ENCODE peak calls at places on chromosomes 1 and 21, in five cellular contexts. J is esophagus squamous epithelium, R is body of pancreas, Y is tibial nerve, H is adrenal gland. N is an unnamed sample.

GRCh38 chr1:30172757-30173156 is 550.6 kb downstream of the MATN1 start:
- DNase-seq in J (no peak), R (no peak), Y (no peak), H (no peak), N (no peak)

GRCh38 chr1:230863449-230863848 is 4.9 kb downstream of the C1orf198 start:
- DNase-seq in J (no peak), R (peak), Y (no peak), H (no peak), N (peak)

GRCh38 chr1:237411621-237412020 is 369.6 kb downstream of the RYR2 start:
- DNase-seq in J (no peak), R (no peak), Y (no peak), H (no peak), N (no peak)

GRCh38 chr1:193656841-193657240 is 470.4 kb upstream of the B3GALT2 start:
- DNase-seq in J (no peak), R (no peak), Y (no peak), H (no peak), N (no peak)

GRCh38 chr1:209862598-209863498 is 35.1 kb downstream of the UTP25 start:
- DNase-seq in J (no peak), R (no peak), Y (no peak), H (no peak), N (no peak)

GRCh38 chr1:50257029-50257428 is 148.3 kb downstream of the ELAVL4 start:
- DNase-seq in J (no peak), R (no peak), Y (no peak), H (no peak), N (no peak)

GRCh38 chr1:243447342-243447741 is 191.5 kb downstream of the SDCCAG8 start:
- DNase-seq in J (no peak), R (no peak), Y (no peak), H (peak), N (peak)

GRCh38 chr1:35883681-35884155 is 709 bp downstream of the AGO1 start:
- DNase-seq in J (no peak), R (peak), Y (no peak), H (peak), N (peak)

GRCh38 chr1:20192871-20193411 is 6.6 kb upstream of the PLA2G2C start:
- DNase-seq in J (no peak), R (no peak), Y (no peak), H (no peak), N (no peak)

GRCh38 chr1:178665579-178665978 is 59.5 kb upstream of the RALGPS2 start:
- DNase-seq in J (no peak), R (no peak), Y (no peak), H (no peak), N (no peak)

GRCh38 chr1:45522324-45523104 is 830 bp upstream of the PRDX1 start:
- DNase-seq in J (no peak), R (no peak), Y (no peak), H (no peak), N (no peak)

GRCh38 chr21:37751268-37751975 is 164.8 kb downstream of the KCNJ6 start:
- DNase-seq in J (no peak), R (no peak), Y (no peak), H (no peak), N (no peak)

GRCh38 chr1:14499312-14500040 is 99.0 kb upstream of the KAZN start:
- DNase-seq in J (no peak), R (no peak), Y (no peak), H (no peak), N (no peak)

GRCh38 chr1:55696181-55696580 is 481.0 kb upstream of the USP24 start:
- DNase-seq in J (no peak), R (no peak), Y (no peak), H (no peak), N (peak)

GRCh38 chr1:94855307-94855700 is 35.1 kb downstream of the SLC44A3 start:
- DNase-seq in J (no peak), R (no peak), Y (no peak), H (no peak), N (no peak)

GRCh38 chr1:175045097-175045496 is 21.9 kb upstream of the MRPS14 start:
- DNase-seq in J (no peak), R (no peak), Y (no peak), H (no peak), N (no peak)

GRCh38 chr21:33924079-33924765 is 8.6 kb upstream of the ATP5PO start:
- DNase-seq in J (peak), R (peak), Y (peak), H (peak), N (peak)

GRCh38 chr21:34974162-34974981 is 74.7 kb downstream of the RUNX1 start:
- DNase-seq in J (no peak), R (no peak), Y (no peak), H (no peak), N (no peak)

GRCh38 chr1:151158751-151159251 is 2.4 kb downstream of the TNFAIP8L2 start:
- DNase-seq in J (no peak), R (no peak), Y (no peak), H (no peak), N (no peak)

GRCh38 chr1:151158311-151158710 is 1.9 kb downstream of the TNFAIP8L2 start:
- DNase-seq in J (no peak), R (no peak), Y (no peak), H (no peak), N (no peak)

GRCh38 chr1:151159373-151159772 is 2.9 kb downstream of the TNFAIP8L2 start:
- DNase-seq in J (no peak), R (no peak), Y (no peak), H (no peak), N (no peak)

GRCh38 chr1:151156515-151156819 is at the start of gene TNFAIP8L2:
- DNase-seq in J (no peak), R (no peak), Y (no peak), H (peak), N (peak)

GRCh38 chr1:151157067-151157531 is 650 bp downstream of the TNFAIP8L2 start:
- DNase-seq in J (no peak), R (no peak), Y (no peak), H (no peak), N (no peak)
- TF ChIP-seq POLR2A in J (no peak), R (no peak), Y (no peak), H (no peak), N (no peak)

DNA sequence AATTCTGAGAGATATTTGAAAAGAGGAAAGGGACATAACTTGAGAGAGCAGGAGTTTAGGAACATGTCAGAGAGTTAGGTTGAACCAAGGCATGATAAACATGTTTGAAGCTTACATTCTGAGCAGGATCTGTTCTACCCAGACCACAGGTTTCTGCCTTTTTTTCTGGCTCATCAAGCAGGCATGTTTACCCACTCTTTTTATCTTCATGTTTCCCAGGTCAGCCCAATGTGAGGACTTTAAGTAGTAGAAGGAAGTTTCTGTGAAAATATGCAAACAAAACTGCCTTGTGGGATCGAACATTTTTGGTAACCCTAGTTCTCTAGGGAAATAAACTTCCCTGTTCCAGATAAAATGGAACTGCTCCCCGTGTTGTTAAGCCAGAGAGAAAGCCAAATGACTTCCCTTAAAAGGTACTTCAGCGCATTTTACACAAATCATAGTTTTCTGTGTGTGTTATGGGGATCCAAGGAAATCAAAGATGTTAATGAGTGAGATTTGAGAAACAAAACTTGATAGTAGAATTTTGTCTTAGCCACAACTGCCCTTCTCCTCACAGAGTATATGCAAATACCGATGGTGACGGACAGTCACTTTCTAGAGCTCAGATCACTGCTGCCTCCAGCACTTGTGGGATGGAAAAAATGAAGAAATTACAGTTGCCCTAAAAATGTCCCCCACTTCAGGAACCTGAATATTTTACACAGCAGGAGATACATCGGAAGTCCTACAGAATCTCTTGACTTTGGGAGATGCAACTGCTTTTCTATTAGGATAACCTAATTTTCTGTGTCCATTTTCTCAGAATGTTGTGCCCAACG is 785 bp upstream of the HIPK1 start:
- DNase-seq in J (no peak), R (no peak), Y (no peak), H (no peak), N (no peak)
- H3K4me3 ChIP-seq in J (peak), R (peak), Y (peak), H (peak), N (peak)

DNA sequence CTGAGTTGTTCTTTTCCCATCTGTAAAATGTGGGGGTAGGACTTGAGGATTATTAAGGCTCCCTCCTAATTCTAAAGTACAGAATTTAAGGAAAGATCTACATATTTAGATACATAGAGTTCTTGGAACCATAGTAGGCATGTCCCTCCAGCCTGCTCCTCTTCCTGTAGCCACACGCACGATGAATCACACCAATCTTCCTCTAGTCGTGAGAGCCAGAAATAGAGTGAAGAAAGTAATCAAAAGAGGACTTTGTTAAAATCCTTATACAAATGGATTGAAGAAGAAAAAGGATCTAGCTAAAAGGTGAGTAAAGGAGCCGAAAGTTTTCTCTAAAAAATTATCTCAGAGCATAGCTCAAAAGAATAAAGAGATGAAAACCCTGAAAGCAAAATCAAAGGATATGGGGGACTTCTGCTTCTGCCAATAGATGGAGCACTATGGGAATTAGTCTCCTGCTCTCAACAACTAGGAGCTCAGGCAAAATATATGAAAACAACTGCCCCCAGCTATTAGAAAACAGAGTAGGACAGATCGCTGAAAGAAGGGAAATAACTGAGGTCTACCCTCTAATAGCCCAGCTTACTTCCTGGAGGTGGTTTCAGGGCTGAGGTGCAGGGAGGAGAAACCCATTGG is 8.5 kb downstream of the C1orf141 start:
- DNase-seq in J (no peak), R (no peak), Y (no peak), H (no peak), N (no peak)
- TF ChIP-seq CTCF in J (no peak), R (no peak), Y (no peak), H (no peak), N (no peak)

GRCh38 chr1:64965239-64966157 is 851 bp downstream of the JAK1 start:
- DNase-seq in J (peak), R (peak), Y (peak), H (peak), N (peak)
- TF ChIP-seq POLR2A in J (no peak), R (no peak), Y (no peak), H (no peak), N (no peak)

GRCh38 chr1:37595440-37596181 is at the start of gene GNL2:
- DNase-seq in J (peak), R (peak), Y (peak), H (peak), N (peak)

GRCh38 chr1:37588939-37589338 is 6.8 kb downstream of the GNL2 start:
- DNase-seq in J (no peak), R (no peak), Y (no peak), H (no peak), N (peak)

GRCh38 chr1:37596182-37596667 is 488 bp upstream of the GNL2 start:
- DNase-seq in J (no peak), R (no peak), Y (no peak), H (no peak), N (no peak)

GRCh38 chr1:37593726-37594125 is 2.0 kb downstream of the GNL2 start:
- DNase-seq in J (no peak), R (no peak), Y (no peak), H (no peak), N (peak)
- H3K4me3 ChIP-seq in J (no peak), R (no peak), Y (no peak), H (no peak), N (no peak)

DNA sequence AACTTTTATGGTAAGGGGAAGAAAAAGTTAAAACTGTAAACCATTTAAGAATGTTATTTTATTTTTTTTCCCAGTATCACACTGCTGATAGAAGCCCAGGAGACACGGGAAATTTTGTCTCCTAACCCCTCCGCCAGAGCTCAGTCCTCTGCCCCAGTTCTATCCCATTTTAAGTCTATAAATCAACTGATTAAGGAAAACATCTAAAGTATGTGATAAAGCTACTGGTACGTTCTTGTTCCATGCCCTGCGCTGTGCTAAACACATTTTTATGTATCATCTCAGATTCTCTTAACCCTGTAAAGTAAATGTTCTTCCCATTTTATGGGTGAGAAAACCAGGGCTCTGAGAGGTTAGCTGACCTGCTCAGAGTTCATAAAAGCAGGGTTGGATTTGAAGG is 34.7 kb downstream of the NIPAL3 start:
- DNase-seq in J (no peak), R (no peak), Y (no peak), H (no peak), N (no peak)
- TF ChIP-seq CTCF in J (no peak), R (no peak), Y (no peak), H (no peak), N (no peak)

DNA sequence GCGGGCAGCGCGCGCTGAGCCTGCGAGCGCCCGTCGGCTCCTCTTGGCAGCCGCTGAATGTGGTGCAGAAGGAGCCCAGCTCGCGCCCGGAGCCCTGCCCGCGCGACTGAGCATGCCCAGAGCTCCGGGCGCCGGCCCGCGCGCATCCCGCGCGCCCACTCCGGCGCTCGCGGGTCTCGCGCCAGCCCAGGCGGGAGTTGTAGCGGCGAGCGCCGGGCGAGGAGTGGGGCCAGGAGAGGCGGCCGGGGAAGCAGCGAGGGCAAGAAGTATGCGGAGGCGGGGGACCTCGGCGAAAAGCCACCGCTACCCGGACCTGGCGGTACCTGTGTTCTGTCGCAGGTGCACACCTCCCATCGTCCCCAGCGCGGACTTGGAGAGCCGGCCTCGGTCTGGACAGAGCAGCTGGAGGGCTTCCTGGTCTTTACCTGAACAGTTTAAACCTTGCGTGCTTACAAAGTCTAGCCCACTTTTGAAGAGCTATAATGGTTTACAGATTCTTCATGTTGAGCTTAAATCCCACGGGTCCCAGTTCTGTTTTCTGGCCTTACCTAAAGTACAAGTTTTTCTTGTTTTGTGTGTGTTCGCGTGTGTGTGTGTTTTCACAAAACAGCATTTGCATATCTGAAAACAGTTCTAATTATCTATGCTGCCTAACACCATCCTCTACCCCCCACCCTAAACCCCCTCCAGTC is at the start of gene DDAH1:
- DNase-seq in J (no peak), R (peak), Y (no peak), H (peak), N (no peak)
- TF ChIP-seq POLR2A in J (no peak), R (no peak), Y (peak), H (peak), N (no peak)

GRCh38 chr1:10663668-10664035 is 132.8 kb downstream of the CASZ1 start:
- DNase-seq in J (no peak), R (peak), Y (no peak), H (peak), N (no peak)

GRCh38 chr1:10665226-10665625 is 131.2 kb downstream of the CASZ1 start:
- DNase-seq in J (no peak), R (no peak), Y (no peak), H (no peak), N (no peak)

GRCh38 chr1:10662824-10663667 is 133.4 kb downstream of the CASZ1 start:
- DNase-seq in J (no peak), R (no peak), Y (no peak), H (no peak), N (no peak)

GRCh38 chr1:10665930-10666850 is 130.3 kb downstream of the CASZ1 start:
- DNase-seq in J (no peak), R (peak), Y (no peak), H (peak), N (no peak)

DNA sequence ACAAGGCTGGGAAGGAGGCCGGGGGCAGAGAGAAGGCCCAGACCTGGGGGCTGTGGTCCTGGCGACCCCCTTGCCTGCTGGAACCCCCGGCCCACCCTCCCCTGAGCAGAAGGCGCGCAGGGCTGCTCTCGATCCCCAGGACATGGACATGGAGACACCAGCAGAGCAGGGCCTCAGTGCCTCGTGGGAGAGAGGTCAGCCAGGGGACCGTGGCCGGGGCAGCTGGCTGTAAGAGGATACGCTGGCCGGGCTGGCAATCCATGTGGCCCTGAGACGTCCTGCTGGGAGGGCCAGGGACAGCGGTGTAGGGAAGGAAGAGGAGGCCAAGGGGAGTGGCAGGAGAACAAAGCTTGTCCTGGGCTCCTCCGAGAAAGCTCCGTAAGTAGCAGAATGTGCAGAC is 132.2 kb downstream of the CASZ1 start:
- DNase-seq in J (no peak), R (peak), Y (no peak), H (peak), N (no peak)
- H3K4me3 ChIP-seq in J (no peak), R (no peak), Y (no peak), H (no peak), N (no peak)

GRCh38 chr1:112714313-112715263 is 544 bp downstream of the PPM1J start:
- DNase-seq in J (no peak), R (no peak), Y (no peak), H (peak), N (peak)
- TF ChIP-seq CTCF in J (no peak), R (no peak), Y (peak), H (no peak), N (no peak)

DNA sequence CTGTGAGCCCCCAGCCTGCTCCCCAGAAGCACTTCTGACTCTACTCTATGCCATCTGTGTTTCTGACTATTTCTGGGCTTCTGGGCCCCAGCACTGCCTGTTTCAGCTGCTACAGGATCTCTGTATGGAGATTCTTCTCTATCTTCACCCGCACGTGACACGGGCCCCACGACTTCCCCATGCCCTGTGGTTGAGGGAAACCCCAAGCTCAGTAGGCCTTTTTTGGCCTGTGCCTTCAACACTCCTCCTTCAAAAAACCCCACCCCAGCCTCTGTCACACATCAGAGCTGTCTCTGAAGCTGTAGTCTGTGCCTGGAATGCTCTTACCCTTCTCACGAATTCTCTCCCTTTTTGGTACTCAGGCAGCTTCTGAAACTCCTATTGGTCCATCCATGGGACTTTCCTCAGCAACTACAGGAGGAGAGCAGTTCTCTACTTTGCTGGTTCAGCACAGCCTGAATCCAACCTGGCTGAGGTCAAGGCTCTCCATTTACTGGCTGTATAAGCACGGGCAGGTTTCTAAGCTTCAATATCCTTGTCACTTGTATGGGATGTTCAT is 2.0 kb upstream of the NID1 start:
- DNase-seq in J (no peak), R (no peak), Y (peak), H (peak), N (peak)
- TF ChIP-seq POLR2A in J (no peak), R (no peak), Y (no peak), H (no peak), N (no peak)

N was measured in lower leg skin.